ENCODE peak calls at places on chromosomes 11 and 22, in seven cellular contexts. L is NCI-H187; Z is T-helper 9 cell; B is B cell; X is T-cell; Y is mucosa of gallbladder; J is stimulated activated CD4-positive, alpha-beta T cell treated with anti-CD3 and anti-CD28 coated beads, Interleukin-1b, Interleukin-23, amount 100 ng/mL, for 24 hours. V is an unnamed sample.
A peak's percentile ranks its signal among the peaks of the same experiment; 100 is the strongest.

GRCh38 chr11:66100272-66101037 is 30.4 kb downstream of the PACS1 start:
- DNase-seq in L (no peak), Z (peak; percentile 52), B (peak; percentile 71), X (peak; percentile 73), Y (peak; percentile 88), J (peak; percentile 43), V (peak; percentile 36)

GRCh38 chr11:73913472-73913871 is 36.7 kb downstream of the PAAF1 start:
- DNase-seq in L (no peak), Z (no peak), B (no peak), X (no peak), Y (no peak), J (no peak), V (no peak)

GRCh38 chr11:124761301-124762021 is 629 bp downstream of the ESAM start:
- DNase-seq in L (no peak), Z (no peak), B (peak; percentile 58), X (no peak), Y (no peak), J (no peak), V (no peak)

GRCh38 chr22:17159504-17159951 is 451 bp upstream of the HDHD5 start:
- DNase-seq in L (peak; percentile 7), Z (peak; percentile 14), B (no peak), X (peak; percentile 52), Y (peak; percentile 44), J (peak; percentile 67), V (peak; percentile 48)

GRCh38 chr22:39108487-39108886 is 11.4 kb downstream of the APOBEC3H start:
- DNase-seq in L (no peak), Z (no peak), B (no peak), X (no peak), Y (no peak), J (no peak), V (no peak)

GRCh38 chr11:22508691-22509090 is 116.9 kb downstream of the FANCF start:
- DNase-seq in L (no peak), Z (no peak), B (no peak), X (no peak), Y (no peak), J (no peak), V (no peak)

GRCh38 chr22:50578776-50579310 is 616 bp upstream of the CPT1B start:
- DNase-seq in L (no peak), Z (no peak), B (no peak), X (no peak), Y (no peak), J (no peak), V (no peak)

GRCh38 chr11:63560506-63561179 is 2.5 kb downstream of the PLAAT2 start:
- DNase-seq in L (no peak), Z (no peak), B (no peak), X (peak; percentile 56), Y (peak; percentile 40), J (no peak), V (no peak)

GRCh38 chr11:44434191-44434590 is 124.3 kb upstream of the ALX4 start:
- DNase-seq in L (no peak), Z (no peak), B (no peak), X (no peak), Y (no peak), J (no peak), V (no peak)

GRCh38 chr11:26947379-26947844 is 46.5 kb upstream of the FIBIN start:
- DNase-seq in L (no peak), Z (no peak), B (no peak), X (no peak), Y (peak; percentile 56), J (no peak), V (no peak)

GRCh38 chr11:129881570-129882170 is 13.7 kb downstream of the NFRKB start:
- DNase-seq in L (no peak), Z (peak; percentile 15), B (peak; percentile 16), X (peak; percentile 60), Y (no peak), J (peak; percentile 21), V (peak; percentile 27)

V was measured in A549.